ENCODE peak calls at places on chromosomes 4 and X, in four cellular contexts. R is heart left ventricle, M is stomach, U is IMR-90. F is an unnamed sample. For H3K9me3 and H3K36me3, the result is how much of the 10 kb centered on the place peaks cover.

GRCh38 chr4:139720806-139721205 is 55.2 kb downstream of the MGST2 start:
- DNase-seq in U (peak), M (no peak), R (no peak), F (no peak)

GRCh38 chr4:1337376-1337831 is 9.6 kb upstream of the UVSSA start:
- DNase-seq in U (peak), R (peak), M (peak), F (no peak)

GRCh38 chr4:36601864-36602263 is 320.4 kb downstream of the DTHD1 start:
- DNase-seq in U (no peak), R (no peak), M (no peak), F (no peak)

GRCh38 chrX:149513713-149514427 is 8.8 kb upstream of the IDS start:
- DNase-seq in R (no peak), U (peak), M (no peak), F (no peak)

GRCh38 chr4:77601614-77602187 is 3.9 kb upstream of the CXCL13 start:
- DNase-seq in U (no peak), M (no peak), R (no peak), F (no peak)

GRCh38 chrX:151703487-151703886 is 8.2 kb downstream of the PRRG3 start:
- DNase-seq in R (peak), U (no peak), M (peak), F (peak)

GRCh38 chr4:158157412-158157811 is 15.4 kb downstream of the GASK1B start:
- DNase-seq in U (no peak), M (no peak), R (no peak), F (no peak)

GRCh38 chr4:25253072-25253447 is 19.2 kb downstream of the PI4K2B start:
- DNase-seq in M (no peak), R (no peak), U (peak), F (no peak)

GRCh38 chr4:1597021-1597931 is 86.8 kb downstream of the FAM53A start:
- DNase-seq in R (peak), M (no peak), U (no peak), F (no peak)

GRCh38 chr4:26206981-26207380 is 113.8 kb upstream of the RBPJ start:
- DNase-seq in U (no peak), M (no peak), R (no peak), F (no peak)

GRCh38 chrX:118666521-118666920 is 60.9 kb upstream of the IL13RA1 start:
- DNase-seq in R (no peak), M (no peak), U (peak), F (no peak)

GRCh38 chrX:24846551-24847170 is 152.9 kb downstream of the POLA1 start:
- DNase-seq in U (peak), M (no peak), R (no peak), F (no peak)

GRCh38 chr4:80407246-80407645 is 71.7 kb downstream of the CFAP299 start:
- DNase-seq in U (peak), R (peak), M (no peak), F (peak)

GRCh38 chrX:13650318-13650717 is 2.6 kb upstream of the TCEANC start:
- DNase-seq in M (no peak), R (no peak), U (no peak), F (no peak)

GRCh38 chrX:119475389-119476101 is 7.3 kb downstream of the SLC25A5 start:
- DNase-seq in M (no peak), U (peak), R (no peak), F (no peak)

GRCh38 chrX:29531336-29531735 is 684.0 kb upstream of the MAGEB2 start:
- DNase-seq in R (no peak), M (no peak), U (no peak), F (no peak)

GRCh38 chr4:154953691-154954090 is 172.6 kb downstream of the RBM46 start:
- DNase-seq in R (no peak), M (no peak), U (no peak), F (no peak)

GRCh38 chrX:38985375-38985774 is 184.1 kb downstream of the MID1IP1 start:
- DNase-seq in R (no peak), U (peak), M (no peak), F (no peak)

GRCh38 chr4:47882228-47882627 is 32.2 kb downstream of the NFXL1 start:
- DNase-seq in U (peak), M (no peak), R (no peak), F (no peak)

GRCh38 chrX:65697915-65698796 is 30.7 kb downstream of the MSN start:
- DNase-seq in R (peak), M (peak), U (no peak), F (no peak)

GRCh38 chrX:11558972-11559371 is 106.7 kb downstream of the ARHGAP6 start:
- DNase-seq in U (no peak), M (peak), R (no peak), F (peak)

GRCh38 chr4:25442863-25443307 is 65.8 kb downstream of the ANAPC4 start:
- DNase-seq in R (no peak), U (no peak), M (no peak), F (no peak)

GRCh38 chrX:13658602-13659001 is 5.7 kb downstream of the TCEANC start:
- DNase-seq in R (no peak), M (no peak), U (peak), F (no peak)

GRCh38 chr4:8079031-8079885 is 79.4 kb downstream of the ABLIM2 start:
- DNase-seq in R (peak), U (no peak), M (peak), F (no peak)

GRCh38 chr4:38069271-38069760 is 109.1 kb downstream of the PTTG2 start:
- DNase-seq in M (peak), U (peak), R (no peak), F (no peak)

GRCh38 chr4:76339364-76339763 is 32.8 kb downstream of the STBD1 start:
- DNase-seq in U (peak), R (no peak), M (no peak), F (no peak)

GRCh38 chrX:71622347-71623104 is 4.2 kb upstream of the CXCR3 start:
- DNase-seq in U (peak), M (peak), R (peak), F (peak)

GRCh38 chr4:141350122-141350904 is 129.6 kb downstream of the ZNF330 start:
- DNase-seq in R (no peak), U (peak), M (peak), F (peak)

GRCh38 chr4:35709080-35709479 is 535.2 kb downstream of the ARAP2 start:
- DNase-seq in U (no peak), M (no peak), R (no peak), F (no peak)

GRCh38 chr4:102022343-102022742 is 231.8 kb downstream of the BANK1 start:
- DNase-seq in M (no peak), R (no peak), U (no peak), F (no peak)

GRCh38 chr4:153521467-153521866 is 55.3 kb downstream of the TMEM131L start:
- DNase-seq in M (no peak), R (no peak), U (no peak), F (no peak)

GRCh38 chr4:153523941-153524386 is 57.8 kb downstream of the TMEM131L start:
- DNase-seq in M (no peak), R (no peak), U (peak), F (no peak)

GRCh38 chr4:153522800-153523089 is 56.6 kb downstream of the TMEM131L start:
- DNase-seq in M (no peak), R (no peak), U (no peak), F (no peak)

GRCh38 chr4:153521995-153522799 is 56.0 kb downstream of the TMEM131L start:
- DNase-seq in M (no peak), U (no peak), R (no peak), F (no peak)

DNA sequence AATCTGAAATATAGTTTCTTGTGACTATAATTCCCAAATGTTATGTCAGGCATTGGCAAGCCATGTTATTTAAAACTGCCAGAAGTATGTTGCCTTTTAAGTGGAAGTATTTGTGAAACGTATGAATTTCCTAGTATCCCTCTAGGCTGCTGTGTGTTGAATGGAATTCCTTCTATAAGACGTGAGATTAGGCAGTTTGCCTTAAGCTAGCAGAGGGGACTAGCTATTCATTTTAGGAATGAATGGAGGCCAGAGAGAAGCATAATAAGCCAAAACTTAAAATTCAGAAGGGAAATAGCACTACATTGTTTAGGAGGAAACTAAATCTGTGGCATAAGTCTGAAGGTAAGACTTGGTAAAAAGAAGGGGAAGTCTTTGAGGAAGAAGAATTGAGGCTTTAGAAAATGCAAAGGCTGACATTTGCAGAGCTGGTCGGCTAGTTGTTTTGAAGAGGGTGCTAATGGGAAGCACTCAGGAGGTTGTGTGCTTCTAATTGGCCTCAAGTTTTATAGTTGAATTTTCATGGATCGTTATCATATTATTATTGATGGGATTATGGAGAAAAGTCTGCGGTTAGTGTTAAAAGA is 57.1 kb downstream of the TMEM131L start:
- DNase-seq in R (no peak), U (no peak), M (no peak), F (no peak)
- H3K4me3 ChIP-seq in R (no peak), U (no peak), M (no peak), F (no peak)

GRCh38 chrX:1876041-1876440 is 261.2 kb downstream of the ASMT start:
- DNase-seq in M (no peak), U (no peak), R (no peak), F (no peak)
- H3K9me3 ChIP-seq in M (under half), U (under half), R (under half), F (under half)

GRCh38 chr4:125481334-125481733 is 166.6 kb downstream of the FAT4 start:
- DNase-seq in R (no peak), U (no peak), M (no peak), F (no peak)

GRCh38 chr4:125486354-125486753 is 171.6 kb downstream of the FAT4 start:
- DNase-seq in M (no peak), U (no peak), R (no peak), F (no peak)

GRCh38 chr4:125484912-125485311 is 170.2 kb downstream of the FAT4 start:
- DNase-seq in R (no peak), U (peak), M (no peak), F (no peak)

GRCh38 chr4:125483278-125483677 is 168.5 kb downstream of the FAT4 start:
- DNase-seq in M (no peak), U (peak), R (no peak), F (no peak)

DNA sequence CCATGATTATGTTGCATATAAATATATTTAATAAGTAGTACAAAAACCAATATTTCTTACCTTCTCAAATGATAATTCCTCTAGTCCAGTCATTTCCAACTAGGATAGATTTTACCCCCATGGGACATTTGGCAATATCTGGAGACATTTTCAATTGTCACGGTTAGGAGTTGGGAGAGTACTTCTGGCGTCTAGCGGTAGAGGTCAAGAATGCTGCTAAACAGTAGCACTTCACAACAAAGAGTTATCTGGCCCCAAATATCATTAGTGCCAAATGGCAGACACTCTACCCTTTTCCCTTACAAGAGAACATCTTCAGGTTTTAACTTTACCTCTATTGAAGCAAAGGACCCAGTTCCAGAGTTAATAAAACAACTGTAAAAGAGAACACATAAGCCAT is 168.1 kb downstream of the FAT4 start:
- DNase-seq in R (no peak), M (no peak), U (no peak), F (no peak)
- H3K36me3 ChIP-seq in R (under half), M (under half), U (under half), F (under half)

GRCh38 chr4:113008726-113009125 is 40.7 kb upstream of the ANK2 start:
- DNase-seq in R (no peak), M (no peak), U (no peak), F (no peak)
- H3K4me3 ChIP-seq in R (no peak), M (no peak), U (no peak), F (no peak)